ENCODE peak calls at places on chromosomes 12 and 14, in eight cellular contexts. One of them, this sample, is unnamed.

GRCh38 chr12:125028106-125028505 is 34.7 kb downstream of the BRI3BP start:
- DNase-seq in naive thymus-derived CD4-positive, alpha-beta T cell: no peak
- DNase-seq in HTR-8/SVneo: no peak
- DNase-seq in stimulated activated CD4-positive, alpha-beta T cell treated with anti-CD3 and anti-CD28 coated beads, Interleukin-12 subunit alpha, Interleukin-12 subunit beta, amount 100 ng/mL, for 4 hours: no peak
- DNase-seq in IMR-90: no peak
- DNase-seq in heart left ventricle: no peak
- DNase-seq in MG63: no peak
- DNase-seq in NCI-H1436 treated with DMSO at 0.1 percent for 48 hours: no peak
- DNase-seq in this sample: no peak

GRCh38 chr14:33465952-33466700 is 484.7 kb downstream of the EGLN3 start:
- DNase-seq in heart left ventricle: no peak
- DNase-seq in HTR-8/SVneo: no peak
- DNase-seq in NCI-H1436 treated with DMSO at 0.1 percent for 48 hours: no peak
- DNase-seq in IMR-90: no peak
- DNase-seq in stimulated activated CD4-positive, alpha-beta T cell treated with anti-CD3 and anti-CD28 coated beads, Interleukin-12 subunit alpha, Interleukin-12 subunit beta, amount 100 ng/mL, for 4 hours: no peak
- DNase-seq in naive thymus-derived CD4-positive, alpha-beta T cell: no peak
- DNase-seq in MG63: no peak
- DNase-seq in this sample: no peak

GRCh38 chr12:10001141-10001778 is 2.3 kb upstream of the CLEC1B start:
- DNase-seq in heart left ventricle: no peak
- DNase-seq in naive thymus-derived CD4-positive, alpha-beta T cell: no peak
- DNase-seq in NCI-H1436 treated with DMSO at 0.1 percent for 48 hours: no peak
- DNase-seq in MG63: no peak
- DNase-seq in IMR-90: no peak
- DNase-seq in stimulated activated CD4-positive, alpha-beta T cell treated with anti-CD3 and anti-CD28 coated beads, Interleukin-12 subunit alpha, Interleukin-12 subunit beta, amount 100 ng/mL, for 4 hours: no peak
- DNase-seq in HTR-8/SVneo: no peak
- DNase-seq in this sample: no peak

GRCh38 chr12:88185988-88186387 is 43.9 kb downstream of the TMTC3 start:
- DNase-seq in heart left ventricle: no peak
- DNase-seq in naive thymus-derived CD4-positive, alpha-beta T cell: no peak
- DNase-seq in IMR-90: peak; percentile 83
- DNase-seq in MG63: peak; percentile 6
- DNase-seq in NCI-H1436 treated with DMSO at 0.1 percent for 48 hours: no peak
- DNase-seq in HTR-8/SVneo: peak; percentile 46
- DNase-seq in stimulated activated CD4-positive, alpha-beta T cell treated with anti-CD3 and anti-CD28 coated beads, Interleukin-12 subunit alpha, Interleukin-12 subunit beta, amount 100 ng/mL, for 4 hours: no peak
- DNase-seq in this sample: no peak

GRCh38 chr12:10191865-10192264 is 13.0 kb downstream of the TMEM52B start:
- DNase-seq in IMR-90: peak; percentile 81
- DNase-seq in heart left ventricle: no peak
- DNase-seq in stimulated activated CD4-positive, alpha-beta T cell treated with anti-CD3 and anti-CD28 coated beads, Interleukin-12 subunit alpha, Interleukin-12 subunit beta, amount 100 ng/mL, for 4 hours: no peak
- DNase-seq in naive thymus-derived CD4-positive, alpha-beta T cell: no peak
- DNase-seq in HTR-8/SVneo: no peak
- DNase-seq in NCI-H1436 treated with DMSO at 0.1 percent for 48 hours: no peak
- DNase-seq in MG63: no peak
- DNase-seq in this sample: no peak

GRCh38 chr14:91114079-91115065 is 499 bp downstream of the DGLUCY start:
- DNase-seq in heart left ventricle: no peak
- DNase-seq in stimulated activated CD4-positive, alpha-beta T cell treated with anti-CD3 and anti-CD28 coated beads, Interleukin-12 subunit alpha, Interleukin-12 subunit beta, amount 100 ng/mL, for 4 hours: peak; percentile 49
- DNase-seq in NCI-H1436 treated with DMSO at 0.1 percent for 48 hours: no peak
- DNase-seq in IMR-90: peak; percentile 43
- DNase-seq in naive thymus-derived CD4-positive, alpha-beta T cell: peak; percentile 59
- DNase-seq in MG63: peak; percentile 9
- DNase-seq in HTR-8/SVneo: peak; percentile 47
- DNase-seq in this sample: peak; percentile 89

GRCh38 chr14:77921820-77922219 is 121.9 kb downstream of the ADCK1 start:
- DNase-seq in MG63: no peak
- DNase-seq in NCI-H1436 treated with DMSO at 0.1 percent for 48 hours: no peak
- DNase-seq in IMR-90: no peak
- DNase-seq in naive thymus-derived CD4-positive, alpha-beta T cell: no peak
- DNase-seq in heart left ventricle: no peak
- DNase-seq in stimulated activated CD4-positive, alpha-beta T cell treated with anti-CD3 and anti-CD28 coated beads, Interleukin-12 subunit alpha, Interleukin-12 subunit beta, amount 100 ng/mL, for 4 hours: no peak
- DNase-seq in HTR-8/SVneo: no peak
- DNase-seq in this sample: no peak

GRCh38 chr12:18430425-18431048 is 169.2 kb downstream of the PIK3C2G start:
- DNase-seq in stimulated activated CD4-positive, alpha-beta T cell treated with anti-CD3 and anti-CD28 coated beads, Interleukin-12 subunit alpha, Interleukin-12 subunit beta, amount 100 ng/mL, for 4 hours: no peak
- DNase-seq in NCI-H1436 treated with DMSO at 0.1 percent for 48 hours: no peak
- DNase-seq in MG63: peak; percentile 45
- DNase-seq in IMR-90: peak; percentile 71
- DNase-seq in heart left ventricle: no peak
- DNase-seq in HTR-8/SVneo: peak; percentile 5
- DNase-seq in naive thymus-derived CD4-positive, alpha-beta T cell: no peak
- DNase-seq in this sample: peak; percentile 71

GRCh38 chr14:37792124-37792523 is 196.7 kb downstream of the TTC6 start:
- DNase-seq in IMR-90: no peak
- DNase-seq in HTR-8/SVneo: no peak
- DNase-seq in naive thymus-derived CD4-positive, alpha-beta T cell: no peak
- DNase-seq in MG63: no peak
- DNase-seq in heart left ventricle: no peak
- DNase-seq in stimulated activated CD4-positive, alpha-beta T cell treated with anti-CD3 and anti-CD28 coated beads, Interleukin-12 subunit alpha, Interleukin-12 subunit beta, amount 100 ng/mL, for 4 hours: no peak
- DNase-seq in NCI-H1436 treated with DMSO at 0.1 percent for 48 hours: no peak
- DNase-seq in this sample: no peak

GRCh38 chr14:39467889-39468524 is 35.8 kb upstream of the FBXO33 start:
- DNase-seq in MG63: no peak
- DNase-seq in IMR-90: peak; percentile 43
- DNase-seq in NCI-H1436 treated with DMSO at 0.1 percent for 48 hours: no peak
- DNase-seq in heart left ventricle: no peak
- DNase-seq in HTR-8/SVneo: no peak
- DNase-seq in stimulated activated CD4-positive, alpha-beta T cell treated with anti-CD3 and anti-CD28 coated beads, Interleukin-12 subunit alpha, Interleukin-12 subunit beta, amount 100 ng/mL, for 4 hours: peak; percentile 1
- DNase-seq in naive thymus-derived CD4-positive, alpha-beta T cell: no peak
- DNase-seq in this sample: peak; percentile 49

GRCh38 chr14:37594238-37594915 is 672 bp downstream of the FOXA1 start:
- DNase-seq in IMR-90: peak; percentile 80
- DNase-seq in HTR-8/SVneo: peak; percentile 77
- DNase-seq in heart left ventricle: no peak
- DNase-seq in stimulated activated CD4-positive, alpha-beta T cell treated with anti-CD3 and anti-CD28 coated beads, Interleukin-12 subunit alpha, Interleukin-12 subunit beta, amount 100 ng/mL, for 4 hours: no peak
- DNase-seq in MG63: peak; percentile 51
- DNase-seq in naive thymus-derived CD4-positive, alpha-beta T cell: no peak
- DNase-seq in NCI-H1436 treated with DMSO at 0.1 percent for 48 hours: peak; percentile 31
- DNase-seq in this sample: peak; percentile 86

GRCh38 chr14:76080009-76080408 is 71.7 kb upstream of the GPATCH2L start:
- DNase-seq in HTR-8/SVneo: no peak
- DNase-seq in IMR-90: no peak
- DNase-seq in stimulated activated CD4-positive, alpha-beta T cell treated with anti-CD3 and anti-CD28 coated beads, Interleukin-12 subunit alpha, Interleukin-12 subunit beta, amount 100 ng/mL, for 4 hours: no peak
- DNase-seq in naive thymus-derived CD4-positive, alpha-beta T cell: no peak
- DNase-seq in NCI-H1436 treated with DMSO at 0.1 percent for 48 hours: no peak
- DNase-seq in heart left ventricle: no peak
- DNase-seq in MG63: no peak
- DNase-seq in this sample: no peak

GRCh38 chr14:22856428-22856827 is 15.1 kb upstream of the LRP10 start:
- DNase-seq in stimulated activated CD4-positive, alpha-beta T cell treated with anti-CD3 and anti-CD28 coated beads, Interleukin-12 subunit alpha, Interleukin-12 subunit beta, amount 100 ng/mL, for 4 hours: no peak
- DNase-seq in MG63: no peak
- DNase-seq in heart left ventricle: no peak
- DNase-seq in IMR-90: no peak
- DNase-seq in naive thymus-derived CD4-positive, alpha-beta T cell: no peak
- DNase-seq in HTR-8/SVneo: no peak
- DNase-seq in NCI-H1436 treated with DMSO at 0.1 percent for 48 hours: no peak
- DNase-seq in this sample: no peak

GRCh38 chr14:67332468-67332867 is 27.1 kb downstream of the ATP6V1D start:
- DNase-seq in HTR-8/SVneo: no peak
- DNase-seq in stimulated activated CD4-positive, alpha-beta T cell treated with anti-CD3 and anti-CD28 coated beads, Interleukin-12 subunit alpha, Interleukin-12 subunit beta, amount 100 ng/mL, for 4 hours: no peak
- DNase-seq in NCI-H1436 treated with DMSO at 0.1 percent for 48 hours: no peak
- DNase-seq in heart left ventricle: no peak
- DNase-seq in MG63: no peak
- DNase-seq in naive thymus-derived CD4-positive, alpha-beta T cell: no peak
- DNase-seq in IMR-90: peak; percentile 23
- DNase-seq in this sample: no peak

GRCh38 chr12:41532072-41532471 is 344.0 kb downstream of the PDZRN4 start:
- DNase-seq in HTR-8/SVneo: no peak
- DNase-seq in heart left ventricle: no peak
- DNase-seq in naive thymus-derived CD4-positive, alpha-beta T cell: no peak
- DNase-seq in stimulated activated CD4-positive, alpha-beta T cell treated with anti-CD3 and anti-CD28 coated beads, Interleukin-12 subunit alpha, Interleukin-12 subunit beta, amount 100 ng/mL, for 4 hours: no peak
- DNase-seq in IMR-90: peak; percentile 1
- DNase-seq in MG63: no peak
- DNase-seq in NCI-H1436 treated with DMSO at 0.1 percent for 48 hours: no peak
- DNase-seq in this sample: no peak

GRCh38 chr12:7178481-7178880 is 11.0 kb upstream of the PEX5 start:
- DNase-seq in stimulated activated CD4-positive, alpha-beta T cell treated with anti-CD3 and anti-CD28 coated beads, Interleukin-12 subunit alpha, Interleukin-12 subunit beta, amount 100 ng/mL, for 4 hours: no peak
- DNase-seq in HTR-8/SVneo: no peak
- DNase-seq in IMR-90: no peak
- DNase-seq in heart left ventricle: no peak
- DNase-seq in MG63: no peak
- DNase-seq in NCI-H1436 treated with DMSO at 0.1 percent for 48 hours: no peak
- DNase-seq in naive thymus-derived CD4-positive, alpha-beta T cell: no peak
- DNase-seq in this sample: no peak

GRCh38 chr12:59322473-59322872 is 273.4 kb upstream of the SLC16A7 start:
- DNase-seq in MG63: no peak
- DNase-seq in IMR-90: no peak
- DNase-seq in HTR-8/SVneo: no peak
- DNase-seq in stimulated activated CD4-positive, alpha-beta T cell treated with anti-CD3 and anti-CD28 coated beads, Interleukin-12 subunit alpha, Interleukin-12 subunit beta, amount 100 ng/mL, for 4 hours: no peak
- DNase-seq in naive thymus-derived CD4-positive, alpha-beta T cell: no peak
- DNase-seq in heart left ventricle: no peak
- DNase-seq in NCI-H1436 treated with DMSO at 0.1 percent for 48 hours: no peak
- DNase-seq in this sample: no peak

GRCh38 chr12:80580254-80580653 is 127.2 kb upstream of the MYF6 start:
- DNase-seq in stimulated activated CD4-positive, alpha-beta T cell treated with anti-CD3 and anti-CD28 coated beads, Interleukin-12 subunit alpha, Interleukin-12 subunit beta, amount 100 ng/mL, for 4 hours: no peak
- DNase-seq in MG63: no peak
- DNase-seq in IMR-90: peak; percentile 97
- DNase-seq in HTR-8/SVneo: peak; percentile 58
- DNase-seq in heart left ventricle: no peak
- DNase-seq in NCI-H1436 treated with DMSO at 0.1 percent for 48 hours: no peak
- DNase-seq in naive thymus-derived CD4-positive, alpha-beta T cell: no peak
- DNase-seq in this sample: no peak

GRCh38 chr12:68483592-68484373 is 126.9 kb upstream of the RAP1B start:
- DNase-seq in MG63: no peak
- DNase-seq in NCI-H1436 treated with DMSO at 0.1 percent for 48 hours: no peak
- DNase-seq in naive thymus-derived CD4-positive, alpha-beta T cell: no peak
- DNase-seq in IMR-90: peak; percentile 67
- DNase-seq in HTR-8/SVneo: no peak
- DNase-seq in heart left ventricle: no peak
- DNase-seq in stimulated activated CD4-positive, alpha-beta T cell treated with anti-CD3 and anti-CD28 coated beads, Interleukin-12 subunit alpha, Interleukin-12 subunit beta, amount 100 ng/mL, for 4 hours: no peak
- DNase-seq in this sample: no peak

GRCh38 chr12:106302401-106303201 is at the start of gene TCP11L2:
- DNase-seq in IMR-90: peak; percentile 58
- DNase-seq in NCI-H1436 treated with DMSO at 0.1 percent for 48 hours: no peak
- DNase-seq in HTR-8/SVneo: peak; percentile 72
- DNase-seq in stimulated activated CD4-positive, alpha-beta T cell treated with anti-CD3 and anti-CD28 coated beads, Interleukin-12 subunit alpha, Interleukin-12 subunit beta, amount 100 ng/mL, for 4 hours: peak; percentile 89
- DNase-seq in MG63: peak; percentile 84
- DNase-seq in naive thymus-derived CD4-positive, alpha-beta T cell: peak; percentile 96
- DNase-seq in heart left ventricle: peak; percentile 94
- DNase-seq in this sample: peak; percentile 89

GRCh38 chr12:94186461-94187237 is 38.3 kb downstream of the PLXNC1 start:
- DNase-seq in IMR-90: peak; percentile 61
- DNase-seq in HTR-8/SVneo: no peak
- DNase-seq in NCI-H1436 treated with DMSO at 0.1 percent for 48 hours: no peak
- DNase-seq in stimulated activated CD4-positive, alpha-beta T cell treated with anti-CD3 and anti-CD28 coated beads, Interleukin-12 subunit alpha, Interleukin-12 subunit beta, amount 100 ng/mL, for 4 hours: no peak
- DNase-seq in MG63: no peak
- DNase-seq in heart left ventricle: peak; percentile 67
- DNase-seq in naive thymus-derived CD4-positive, alpha-beta T cell: no peak
- DNase-seq in this sample: no peak

GRCh38 chr12:730550-730949 is 21.8 kb upstream of the WNK1 start:
- DNase-seq in stimulated activated CD4-positive, alpha-beta T cell treated with anti-CD3 and anti-CD28 coated beads, Interleukin-12 subunit alpha, Interleukin-12 subunit beta, amount 100 ng/mL, for 4 hours: no peak
- DNase-seq in NCI-H1436 treated with DMSO at 0.1 percent for 48 hours: no peak
- DNase-seq in IMR-90: no peak
- DNase-seq in HTR-8/SVneo: no peak
- DNase-seq in MG63: no peak
- DNase-seq in naive thymus-derived CD4-positive, alpha-beta T cell: no peak
- DNase-seq in heart left ventricle: no peak
- DNase-seq in this sample: no peak

GRCh38 chr12:130788515-130788914 is 50.5 kb downstream of the STX2 start:
- DNase-seq in naive thymus-derived CD4-positive, alpha-beta T cell: no peak
- DNase-seq in MG63: no peak
- DNase-seq in HTR-8/SVneo: no peak
- DNase-seq in stimulated activated CD4-positive, alpha-beta T cell treated with anti-CD3 and anti-CD28 coated beads, Interleukin-12 subunit alpha, Interleukin-12 subunit beta, amount 100 ng/mL, for 4 hours: no peak
- DNase-seq in heart left ventricle: no peak
- DNase-seq in IMR-90: no peak
- DNase-seq in NCI-H1436 treated with DMSO at 0.1 percent for 48 hours: no peak
- DNase-seq in this sample: no peak

GRCh38 chr14:51188566-51189185 is 51.4 kb upstream of the TMX1 start:
- DNase-seq in NCI-H1436 treated with DMSO at 0.1 percent for 48 hours: no peak
- DNase-seq in MG63: no peak
- DNase-seq in HTR-8/SVneo: no peak
- DNase-seq in IMR-90: no peak
- DNase-seq in stimulated activated CD4-positive, alpha-beta T cell treated with anti-CD3 and anti-CD28 coated beads, Interleukin-12 subunit alpha, Interleukin-12 subunit beta, amount 100 ng/mL, for 4 hours: no peak
- DNase-seq in naive thymus-derived CD4-positive, alpha-beta T cell: no peak
- DNase-seq in heart left ventricle: no peak
- DNase-seq in this sample: no peak

GRCh38 chr14:88426271-88426670 is 40.8 kb downstream of the SPATA7 start:
- DNase-seq in IMR-90: peak; percentile 74
- DNase-seq in NCI-H1436 treated with DMSO at 0.1 percent for 48 hours: no peak
- DNase-seq in MG63: peak; percentile 41
- DNase-seq in heart left ventricle: peak; percentile 34
- DNase-seq in naive thymus-derived CD4-positive, alpha-beta T cell: no peak
- DNase-seq in stimulated activated CD4-positive, alpha-beta T cell treated with anti-CD3 and anti-CD28 coated beads, Interleukin-12 subunit alpha, Interleukin-12 subunit beta, amount 100 ng/mL, for 4 hours: no peak
- DNase-seq in HTR-8/SVneo: no peak
- DNase-seq in this sample: no peak

GRCh38 chr12:81866081-81866480 is 106.9 kb upstream of the PPFIA2 start:
- DNase-seq in IMR-90: no peak
- DNase-seq in HTR-8/SVneo: no peak
- DNase-seq in MG63: no peak
- DNase-seq in heart left ventricle: no peak
- DNase-seq in naive thymus-derived CD4-positive, alpha-beta T cell: no peak
- DNase-seq in NCI-H1436 treated with DMSO at 0.1 percent for 48 hours: no peak
- DNase-seq in stimulated activated CD4-positive, alpha-beta T cell treated with anti-CD3 and anti-CD28 coated beads, Interleukin-12 subunit alpha, Interleukin-12 subunit beta, amount 100 ng/mL, for 4 hours: no peak
- DNase-seq in this sample: no peak

GRCh38 chr12:45244561-45245348 is 28.9 kb downstream of the ANO6 start:
- DNase-seq in NCI-H1436 treated with DMSO at 0.1 percent for 48 hours: no peak
- DNase-seq in stimulated activated CD4-positive, alpha-beta T cell treated with anti-CD3 and anti-CD28 coated beads, Interleukin-12 subunit alpha, Interleukin-12 subunit beta, amount 100 ng/mL, for 4 hours: no peak
- DNase-seq in IMR-90: peak; percentile 66
- DNase-seq in MG63: no peak
- DNase-seq in naive thymus-derived CD4-positive, alpha-beta T cell: no peak
- DNase-seq in heart left ventricle: no peak
- DNase-seq in HTR-8/SVneo: no peak
- DNase-seq in this sample: no peak

GRCh38 chr12:27780612-27781408 is 774 bp upstream of the MANSC4 start:
- DNase-seq in naive thymus-derived CD4-positive, alpha-beta T cell: peak; percentile 8
- DNase-seq in HTR-8/SVneo: peak; percentile 43
- DNase-seq in IMR-90: peak; percentile 47
- DNase-seq in MG63: peak; percentile 35
- DNase-seq in stimulated activated CD4-positive, alpha-beta T cell treated with anti-CD3 and anti-CD28 coated beads, Interleukin-12 subunit alpha, Interleukin-12 subunit beta, amount 100 ng/mL, for 4 hours: no peak
- DNase-seq in heart left ventricle: no peak
- DNase-seq in NCI-H1436 treated with DMSO at 0.1 percent for 48 hours: no peak
- DNase-seq in this sample: peak; percentile 29

GRCh38 chr14:62081012-62081612 is 318.9 kb downstream of the SNAPC1 start:
- DNase-seq in stimulated activated CD4-positive, alpha-beta T cell treated with anti-CD3 and anti-CD28 coated beads, Interleukin-12 subunit alpha, Interleukin-12 subunit beta, amount 100 ng/mL, for 4 hours: no peak
- DNase-seq in NCI-H1436 treated with DMSO at 0.1 percent for 48 hours: no peak
- DNase-seq in MG63: no peak
- DNase-seq in IMR-90: no peak
- DNase-seq in naive thymus-derived CD4-positive, alpha-beta T cell: no peak
- DNase-seq in HTR-8/SVneo: no peak
- DNase-seq in heart left ventricle: no peak
- DNase-seq in this sample: no peak

GRCh38 chr12:11711675-11712327 is 62.3 kb downstream of the ETV6 start:
- DNase-seq in IMR-90: peak; percentile 67
- DNase-seq in heart left ventricle: no peak
- DNase-seq in stimulated activated CD4-positive, alpha-beta T cell treated with anti-CD3 and anti-CD28 coated beads, Interleukin-12 subunit alpha, Interleukin-12 subunit beta, amount 100 ng/mL, for 4 hours: no peak
- DNase-seq in HTR-8/SVneo: no peak
- DNase-seq in MG63: no peak
- DNase-seq in NCI-H1436 treated with DMSO at 0.1 percent for 48 hours: no peak
- DNase-seq in naive thymus-derived CD4-positive, alpha-beta T cell: no peak
- DNase-seq in this sample: no peak